ENCODE peak calls at places on chromosomes 11 and 22, in ten cellular contexts. One of them, this sample, is unnamed.

GRCh38 chr11:94185387-94186084 is 56.9 kb downstream of the PANX1 start:
- DNase-seq in activated naive CD4-positive, alpha-beta T cell: no peak
- DNase-seq in NT2/D1: no peak
- DNase-seq in ACHN: no peak
- DNase-seq in HT1080: no peak
- DNase-seq in activated CD4-positive, alpha-beta T cell treated with anti-CD3 and anti-CD28 coated beads, Interleukin-2, amount 10 ng/mL, durations not matched to agents 7 days and 5 days: no peak
- DNase-seq in stomach: no peak
- DNase-seq in ELF-1: no peak
- DNase-seq in nucleus accumbens: no peak
- DNase-seq in NCI-H1417: no peak
- DNase-seq in this sample: no peak

GRCh38 chr11:1643146-1643690 is 13.6 kb downstream of the KRTAP5-5 start:
- DNase-seq in activated naive CD4-positive, alpha-beta T cell: no peak
- DNase-seq in NT2/D1: no peak
- DNase-seq in ACHN: no peak
- DNase-seq in HT1080: no peak
- DNase-seq in activated CD4-positive, alpha-beta T cell treated with anti-CD3 and anti-CD28 coated beads, Interleukin-2, amount 10 ng/mL, durations not matched to agents 7 days and 5 days: no peak
- DNase-seq in stomach: no peak
- DNase-seq in ELF-1: no peak
- DNase-seq in nucleus accumbens: no peak
- DNase-seq in NCI-H1417: no peak
- DNase-seq in this sample: no peak

GRCh38 chr11:64120951-64121569 is 44.9 kb downstream of the MACROD1 start:
- DNase-seq in activated naive CD4-positive, alpha-beta T cell: no peak
- DNase-seq in NT2/D1: no peak
- DNase-seq in ACHN: no peak
- DNase-seq in HT1080: peak
- DNase-seq in activated CD4-positive, alpha-beta T cell treated with anti-CD3 and anti-CD28 coated beads, Interleukin-2, amount 10 ng/mL, durations not matched to agents 7 days and 5 days: no peak
- DNase-seq in stomach: no peak
- DNase-seq in ELF-1: no peak
- DNase-seq in nucleus accumbens: no peak
- DNase-seq in NCI-H1417: peak
- DNase-seq in this sample: peak

GRCh38 chr11:87430821-87431220 is 393.1 kb downstream of the TMEM135 start:
- DNase-seq in activated naive CD4-positive, alpha-beta T cell: no peak
- DNase-seq in NT2/D1: no peak
- DNase-seq in ACHN: no peak
- DNase-seq in HT1080: no peak
- DNase-seq in activated CD4-positive, alpha-beta T cell treated with anti-CD3 and anti-CD28 coated beads, Interleukin-2, amount 10 ng/mL, durations not matched to agents 7 days and 5 days: no peak
- DNase-seq in stomach: no peak
- DNase-seq in ELF-1: no peak
- DNase-seq in nucleus accumbens: no peak
- DNase-seq in NCI-H1417: no peak
- DNase-seq in this sample: no peak

GRCh38 chr11:69308936-69309799 is 15.2 kb downstream of the MYEOV start:
- DNase-seq in activated naive CD4-positive, alpha-beta T cell: no peak
- DNase-seq in NT2/D1: no peak
- DNase-seq in ACHN: no peak
- DNase-seq in HT1080: no peak
- DNase-seq in activated CD4-positive, alpha-beta T cell treated with anti-CD3 and anti-CD28 coated beads, Interleukin-2, amount 10 ng/mL, durations not matched to agents 7 days and 5 days: no peak
- DNase-seq in stomach: no peak
- DNase-seq in ELF-1: no peak
- DNase-seq in nucleus accumbens: no peak
- DNase-seq in NCI-H1417: no peak
- DNase-seq in this sample: no peak

GRCh38 chr11:46590740-46591606 is 2.9 kb downstream of the AMBRA1 start:
- DNase-seq in activated naive CD4-positive, alpha-beta T cell: no peak
- DNase-seq in NT2/D1: no peak
- DNase-seq in ACHN: no peak
- DNase-seq in HT1080: no peak
- DNase-seq in activated CD4-positive, alpha-beta T cell treated with anti-CD3 and anti-CD28 coated beads, Interleukin-2, amount 10 ng/mL, durations not matched to agents 7 days and 5 days: no peak
- DNase-seq in stomach: no peak
- DNase-seq in ELF-1: no peak
- DNase-seq in nucleus accumbens: no peak
- DNase-seq in NCI-H1417: no peak
- DNase-seq in this sample: no peak

GRCh38 chr22:44981857-44982256 is 27.9 kb downstream of the PHF21B start:
- DNase-seq in activated naive CD4-positive, alpha-beta T cell: no peak
- DNase-seq in NT2/D1: no peak
- DNase-seq in ACHN: no peak
- DNase-seq in HT1080: no peak
- DNase-seq in activated CD4-positive, alpha-beta T cell treated with anti-CD3 and anti-CD28 coated beads, Interleukin-2, amount 10 ng/mL, durations not matched to agents 7 days and 5 days: no peak
- DNase-seq in stomach: no peak
- DNase-seq in ELF-1: no peak
- DNase-seq in nucleus accumbens: no peak
- DNase-seq in NCI-H1417: no peak
- DNase-seq in this sample: no peak

GRCh38 chr22:27460596-27461347 is 340.8 kb downstream of the MN1 start:
- DNase-seq in activated naive CD4-positive, alpha-beta T cell: no peak
- DNase-seq in NT2/D1: no peak
- DNase-seq in ACHN: no peak
- DNase-seq in HT1080: peak
- DNase-seq in activated CD4-positive, alpha-beta T cell treated with anti-CD3 and anti-CD28 coated beads, Interleukin-2, amount 10 ng/mL, durations not matched to agents 7 days and 5 days: no peak
- DNase-seq in stomach: no peak
- DNase-seq in ELF-1: no peak
- DNase-seq in nucleus accumbens: no peak
- DNase-seq in NCI-H1417: no peak
- DNase-seq in this sample: no peak

GRCh38 chr22:44125421-44125820 is 55.3 kb upstream of the PARVG start:
- DNase-seq in activated naive CD4-positive, alpha-beta T cell: no peak
- DNase-seq in NT2/D1: no peak
- DNase-seq in ACHN: no peak
- DNase-seq in HT1080: no peak
- DNase-seq in activated CD4-positive, alpha-beta T cell treated with anti-CD3 and anti-CD28 coated beads, Interleukin-2, amount 10 ng/mL, durations not matched to agents 7 days and 5 days: no peak
- DNase-seq in stomach: no peak
- DNase-seq in ELF-1: no peak
- DNase-seq in nucleus accumbens: no peak
- DNase-seq in NCI-H1417: no peak
- DNase-seq in this sample: no peak

GRCh38 chr11:76610371-76610770 is 60.2 kb downstream of the LRRC32 start:
- DNase-seq in activated naive CD4-positive, alpha-beta T cell: no peak
- DNase-seq in NT2/D1: no peak
- DNase-seq in ACHN: no peak
- DNase-seq in HT1080: no peak
- DNase-seq in activated CD4-positive, alpha-beta T cell treated with anti-CD3 and anti-CD28 coated beads, Interleukin-2, amount 10 ng/mL, durations not matched to agents 7 days and 5 days: no peak
- DNase-seq in stomach: no peak
- DNase-seq in ELF-1: no peak
- DNase-seq in nucleus accumbens: no peak
- DNase-seq in NCI-H1417: no peak
- DNase-seq in this sample: no peak

GRCh38 chr11:34166806-34167740 is 61.6 kb downstream of the NAT10 start:
- DNase-seq in activated naive CD4-positive, alpha-beta T cell: no peak
- DNase-seq in NT2/D1: no peak
- DNase-seq in ACHN: no peak
- DNase-seq in HT1080: no peak
- DNase-seq in activated CD4-positive, alpha-beta T cell treated with anti-CD3 and anti-CD28 coated beads, Interleukin-2, amount 10 ng/mL, durations not matched to agents 7 days and 5 days: no peak
- DNase-seq in stomach: no peak
- DNase-seq in ELF-1: no peak
- DNase-seq in nucleus accumbens: no peak
- DNase-seq in NCI-H1417: no peak
- DNase-seq in this sample: no peak

GRCh38 chr11:108117746-108118371 is 3.5 kb upstream of the ACAT1 start:
- DNase-seq in activated naive CD4-positive, alpha-beta T cell: no peak
- DNase-seq in NT2/D1: no peak
- DNase-seq in ACHN: peak
- DNase-seq in HT1080: peak
- DNase-seq in activated CD4-positive, alpha-beta T cell treated with anti-CD3 and anti-CD28 coated beads, Interleukin-2, amount 10 ng/mL, durations not matched to agents 7 days and 5 days: no peak
- DNase-seq in stomach: no peak
- DNase-seq in ELF-1: no peak
- DNase-seq in nucleus accumbens: no peak
- DNase-seq in NCI-H1417: no peak
- DNase-seq in this sample: peak

GRCh38 chr11:76235233-76236091 is 29.2 kb upstream of the WNT11 start:
- DNase-seq in activated naive CD4-positive, alpha-beta T cell: peak
- DNase-seq in NT2/D1: peak
- DNase-seq in ACHN: peak
- DNase-seq in HT1080: peak
- DNase-seq in activated CD4-positive, alpha-beta T cell treated with anti-CD3 and anti-CD28 coated beads, Interleukin-2, amount 10 ng/mL, durations not matched to agents 7 days and 5 days: peak
- DNase-seq in stomach: peak
- DNase-seq in ELF-1: peak
- DNase-seq in nucleus accumbens: peak
- DNase-seq in NCI-H1417: peak
- DNase-seq in this sample: peak

GRCh38 chr11:119187123-119187892 is 2.0 kb downstream of the NHERF4 start:
- DNase-seq in activated naive CD4-positive, alpha-beta T cell: no peak
- DNase-seq in NT2/D1: no peak
- DNase-seq in ACHN: no peak
- DNase-seq in HT1080: no peak
- DNase-seq in activated CD4-positive, alpha-beta T cell treated with anti-CD3 and anti-CD28 coated beads, Interleukin-2, amount 10 ng/mL, durations not matched to agents 7 days and 5 days: no peak
- DNase-seq in stomach: no peak
- DNase-seq in ELF-1: no peak
- DNase-seq in nucleus accumbens: no peak
- DNase-seq in NCI-H1417: no peak
- DNase-seq in this sample: no peak

GRCh38 chr11:112844530-112844929 is 116.7 kb upstream of the NCAM1 start:
- DNase-seq in activated naive CD4-positive, alpha-beta T cell: no peak
- DNase-seq in NT2/D1: no peak
- DNase-seq in ACHN: no peak
- DNase-seq in HT1080: no peak
- DNase-seq in activated CD4-positive, alpha-beta T cell treated with anti-CD3 and anti-CD28 coated beads, Interleukin-2, amount 10 ng/mL, durations not matched to agents 7 days and 5 days: no peak
- DNase-seq in stomach: no peak
- DNase-seq in ELF-1: peak
- DNase-seq in nucleus accumbens: peak
- DNase-seq in NCI-H1417: no peak
- DNase-seq in this sample: no peak

GRCh38 chr11:134792044-134792443 is 380.0 kb upstream of the B3GAT1 start:
- DNase-seq in activated naive CD4-positive, alpha-beta T cell: no peak
- DNase-seq in NT2/D1: no peak
- DNase-seq in ACHN: peak
- DNase-seq in HT1080: peak
- DNase-seq in activated CD4-positive, alpha-beta T cell treated with anti-CD3 and anti-CD28 coated beads, Interleukin-2, amount 10 ng/mL, durations not matched to agents 7 days and 5 days: no peak
- DNase-seq in stomach: no peak
- DNase-seq in ELF-1: peak
- DNase-seq in nucleus accumbens: no peak
- DNase-seq in NCI-H1417: peak
- DNase-seq in this sample: peak

GRCh38 chr11:69278091-69278867 is 15.7 kb upstream of the MYEOV start:
- DNase-seq in activated naive CD4-positive, alpha-beta T cell: no peak
- DNase-seq in NT2/D1: no peak
- DNase-seq in ACHN: no peak
- DNase-seq in HT1080: no peak
- DNase-seq in activated CD4-positive, alpha-beta T cell treated with anti-CD3 and anti-CD28 coated beads, Interleukin-2, amount 10 ng/mL, durations not matched to agents 7 days and 5 days: no peak
- DNase-seq in stomach: peak
- DNase-seq in ELF-1: no peak
- DNase-seq in nucleus accumbens: no peak
- DNase-seq in NCI-H1417: no peak
- DNase-seq in this sample: no peak

GRCh38 chr11:46649180-46649738 is 31.9 kb downstream of the ATG13 start:
- DNase-seq in activated naive CD4-positive, alpha-beta T cell: no peak
- DNase-seq in NT2/D1: peak
- DNase-seq in ACHN: no peak
- DNase-seq in HT1080: peak
- DNase-seq in activated CD4-positive, alpha-beta T cell treated with anti-CD3 and anti-CD28 coated beads, Interleukin-2, amount 10 ng/mL, durations not matched to agents 7 days and 5 days: no peak
- DNase-seq in stomach: no peak
- DNase-seq in ELF-1: peak
- DNase-seq in nucleus accumbens: peak
- DNase-seq in NCI-H1417: no peak
- DNase-seq in this sample: no peak

GRCh38 chr11:15106201-15106965 is 8.3 kb upstream of the INSC start:
- DNase-seq in activated naive CD4-positive, alpha-beta T cell: no peak
- DNase-seq in NT2/D1: no peak
- DNase-seq in ACHN: no peak
- DNase-seq in HT1080: peak
- DNase-seq in activated CD4-positive, alpha-beta T cell treated with anti-CD3 and anti-CD28 coated beads, Interleukin-2, amount 10 ng/mL, durations not matched to agents 7 days and 5 days: no peak
- DNase-seq in stomach: no peak
- DNase-seq in ELF-1: no peak
- DNase-seq in nucleus accumbens: no peak
- DNase-seq in NCI-H1417: no peak
- DNase-seq in this sample: no peak

This sample was measured in DMS79.